ENCODE peak calls at places on chromosomes 1 and 21, in five cellular contexts. One of them, this sample, is unnamed.

GRCh38 chr1:149936992-149937705 is 470 bp upstream of the MTMR11 start:
- DNase-seq in HepG2: peak
- DNase-seq in H1: no peak
- DNase-seq in K562: no peak
- DNase-seq in HCT116: peak
- DNase-seq in this sample: no peak

GRCh38 chr1:51506537-51506936 is 12.5 kb downstream of the EPS15 start:
- DNase-seq in HCT116: no peak
- DNase-seq in H1: no peak
- DNase-seq in HepG2: no peak
- DNase-seq in K562: no peak
- DNase-seq in this sample: no peak

GRCh38 chr1:116881879-116882520 is 27.7 kb upstream of the PTGFRN start:
- DNase-seq in HepG2: peak
- DNase-seq in HCT116: no peak
- DNase-seq in H1: no peak
- DNase-seq in K562: peak
- DNase-seq in this sample: no peak

GRCh38 chr1:233459968-233460367 is 132.4 kb downstream of the MAP3K21 start:
- DNase-seq in H1: no peak
- DNase-seq in HepG2: no peak
- DNase-seq in HCT116: no peak
- DNase-seq in K562: no peak
- DNase-seq in this sample: no peak

GRCh38 chr1:51344602-51345299 is 14.4 kb upstream of the TTC39A start:
- DNase-seq in HCT116: no peak
- DNase-seq in K562: peak
- DNase-seq in HepG2: no peak
- DNase-seq in H1: no peak
- DNase-seq in this sample: no peak

GRCh38 chr1:6082430-6082971 is 36.8 kb downstream of the KCNAB2 start:
- DNase-seq in K562: peak
- DNase-seq in HCT116: no peak
- DNase-seq in H1: no peak
- DNase-seq in HepG2: peak
- DNase-seq in this sample: no peak

GRCh38 chr21:29096619-29097018 is 23.2 kb upstream of the CCT8 start:
- DNase-seq in K562: no peak
- DNase-seq in H1: no peak
- DNase-seq in HCT116: no peak
- DNase-seq in HepG2: no peak
- DNase-seq in this sample: no peak

GRCh38 chr1:113027008-113027407 is 46.0 kb upstream of the LRIG2 start:
- DNase-seq in H1: no peak
- DNase-seq in HCT116: no peak
- DNase-seq in HepG2: peak
- DNase-seq in K562: no peak
- DNase-seq in this sample: no peak

GRCh38 chr1:71240656-71241055 is 159.8 kb upstream of the ZRANB2 start:
- DNase-seq in K562: no peak
- DNase-seq in HCT116: no peak
- DNase-seq in HepG2: no peak
- DNase-seq in H1: no peak
- DNase-seq in this sample: no peak

DNA sequence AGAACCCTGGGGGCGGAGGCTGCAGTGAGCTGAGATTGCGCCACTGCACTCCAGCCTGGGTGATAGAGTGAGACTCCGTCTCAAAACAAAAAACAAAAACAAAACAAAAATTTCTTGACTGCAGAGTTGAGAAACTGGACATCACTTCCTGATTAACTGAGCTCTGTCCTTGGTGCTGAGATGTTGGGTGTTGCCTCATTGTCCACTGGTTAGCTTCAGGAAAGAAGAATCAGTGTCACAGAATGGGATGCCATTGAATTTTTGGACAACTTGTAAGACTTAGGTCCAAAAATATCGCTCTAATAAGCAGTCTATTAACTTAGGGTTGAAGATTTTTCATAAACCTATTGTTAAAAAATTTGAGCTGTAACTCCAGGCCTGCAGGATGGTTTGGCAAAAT is 23.8 kb upstream of the KCNA10 start:
- DNase-seq in H1: no peak
- DNase-seq in HCT116: no peak
- DNase-seq in HepG2: no peak
- DNase-seq in K562: no peak
- DNase-seq in this sample: no peak
- TF ChIP-seq ZNF274 in H1: no peak
- TF ChIP-seq ZNF274 in HCT116: no peak
- TF ChIP-seq ZNF274 in HepG2: no peak
- TF ChIP-seq ZNF274 in K562: no peak
- TF ChIP-seq ZNF274 in this sample: no peak

GRCh38 chr1:201171063-201172036 is 17.1 kb upstream of the TMEM9 start:
- DNase-seq in HepG2: peak
- DNase-seq in HCT116: peak
- DNase-seq in H1: no peak
- DNase-seq in K562: peak
- DNase-seq in this sample: no peak
- TF ChIP-seq ATF3 in HepG2: peak
- TF ChIP-seq ATF3 in HCT116: no peak
- TF ChIP-seq ATF3 in H1: no peak
- TF ChIP-seq ATF3 in K562: peak
- TF ChIP-seq ATF3 in this sample: no peak

GRCh38 chr1:17125756-17126237 is 6.5 kb upstream of the PADI2 start:
- DNase-seq in K562: peak
- DNase-seq in H1: peak
- DNase-seq in HepG2: peak
- DNase-seq in HCT116: peak
- DNase-seq in this sample: no peak

GRCh38 chr1:17134036-17134435 is 14.8 kb upstream of the PADI2 start:
- DNase-seq in H1: no peak
- DNase-seq in K562: no peak
- DNase-seq in HepG2: no peak
- DNase-seq in HCT116: no peak
- DNase-seq in this sample: no peak

GRCh38 chr1:17122449-17123194 is 3.4 kb upstream of the PADI2 start:
- DNase-seq in K562: no peak
- DNase-seq in H1: no peak
- DNase-seq in HepG2: peak
- DNase-seq in HCT116: no peak
- DNase-seq in this sample: no peak

GRCh38 chr1:17123196-17124045 is 4.2 kb upstream of the PADI2 start:
- DNase-seq in H1: no peak
- DNase-seq in HepG2: no peak
- DNase-seq in K562: no peak
- DNase-seq in HCT116: no peak
- DNase-seq in this sample: no peak

DNA sequence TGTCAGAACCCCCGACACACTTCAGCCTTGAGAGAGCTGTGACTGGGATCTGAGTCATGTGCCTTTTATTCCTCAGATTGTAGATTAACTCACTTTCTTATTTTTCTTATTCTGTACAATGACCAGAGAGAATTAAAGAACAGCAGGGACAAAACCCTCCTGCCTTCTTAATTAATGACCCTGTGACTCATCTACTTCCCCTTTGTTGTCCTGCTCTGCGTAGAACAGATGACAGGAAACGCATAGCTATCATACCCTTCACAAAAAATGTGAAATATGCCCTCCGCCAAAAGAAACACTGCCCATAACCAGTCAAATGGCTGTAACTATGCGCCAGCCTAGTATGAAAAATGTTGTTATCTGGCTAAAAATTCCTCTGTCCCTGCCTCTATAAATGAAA is 9.1 kb upstream of the PADI2 start:
- DNase-seq in HepG2: no peak
- DNase-seq in HCT116: peak
- DNase-seq in H1: no peak
- DNase-seq in K562: no peak
- DNase-seq in this sample: no peak
- TF ChIP-seq POLR2AphosphoS5 in HepG2: no peak
- TF ChIP-seq POLR2AphosphoS5 in HCT116: no peak
- TF ChIP-seq POLR2AphosphoS5 in H1: no peak
- TF ChIP-seq POLR2AphosphoS5 in K562: no peak
- TF ChIP-seq POLR2AphosphoS5 in this sample: no peak

DNA sequence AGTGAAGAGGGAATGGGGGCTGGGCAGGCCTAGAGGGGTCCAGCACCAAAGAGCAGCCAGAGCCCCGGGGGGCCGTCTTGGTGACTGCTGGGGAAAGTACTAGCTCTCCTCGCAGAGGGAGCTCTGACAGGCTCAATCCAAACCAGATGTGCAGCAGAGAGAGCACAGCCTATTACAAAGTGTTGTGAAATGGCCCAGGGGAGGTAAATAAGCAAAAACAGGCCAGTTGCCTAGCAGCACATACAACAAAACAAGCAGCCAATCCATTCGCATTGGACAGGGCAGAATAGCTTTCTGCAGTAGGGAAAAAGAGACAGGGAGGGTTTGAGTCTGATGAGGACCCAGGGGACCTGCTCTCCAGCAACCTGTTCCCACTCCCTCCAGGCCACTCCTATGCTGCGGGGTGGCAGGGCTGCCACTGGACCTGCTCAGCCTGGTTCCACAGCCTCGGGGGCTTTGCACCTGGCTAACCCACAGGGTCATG is 239.6 kb upstream of the FGGY start:
- DNase-seq in HCT116: no peak
- DNase-seq in HepG2: peak
- DNase-seq in K562: no peak
- DNase-seq in H1: no peak
- DNase-seq in this sample: no peak
- TF ChIP-seq ZNF274 in HCT116: no peak
- TF ChIP-seq ZNF274 in HepG2: no peak
- TF ChIP-seq ZNF274 in K562: no peak
- TF ChIP-seq ZNF274 in H1: no peak
- TF ChIP-seq ZNF274 in this sample: no peak

GRCh38 chr1:84283381-84283780 is 18.1 kb upstream of the SAMD13 start:
- DNase-seq in K562: no peak
- DNase-seq in HCT116: no peak
- DNase-seq in H1: no peak
- DNase-seq in HepG2: no peak
- DNase-seq in this sample: no peak

GRCh38 chr1:84277343-84278059 is 24.0 kb upstream of the SAMD13 start:
- DNase-seq in H1: no peak
- DNase-seq in K562: no peak
- DNase-seq in HCT116: no peak
- DNase-seq in HepG2: no peak
- DNase-seq in this sample: no peak

GRCh38 chr1:84282780-84283333 is 18.7 kb upstream of the SAMD13 start:
- DNase-seq in K562: no peak
- DNase-seq in H1: no peak
- DNase-seq in HepG2: no peak
- DNase-seq in HCT116: no peak
- DNase-seq in this sample: no peak

GRCh38 chr1:84280908-84281307 is 20.6 kb upstream of the SAMD13 start:
- DNase-seq in HepG2: no peak
- DNase-seq in H1: no peak
- DNase-seq in HCT116: no peak
- DNase-seq in K562: no peak
- DNase-seq in this sample: no peak

DNA sequence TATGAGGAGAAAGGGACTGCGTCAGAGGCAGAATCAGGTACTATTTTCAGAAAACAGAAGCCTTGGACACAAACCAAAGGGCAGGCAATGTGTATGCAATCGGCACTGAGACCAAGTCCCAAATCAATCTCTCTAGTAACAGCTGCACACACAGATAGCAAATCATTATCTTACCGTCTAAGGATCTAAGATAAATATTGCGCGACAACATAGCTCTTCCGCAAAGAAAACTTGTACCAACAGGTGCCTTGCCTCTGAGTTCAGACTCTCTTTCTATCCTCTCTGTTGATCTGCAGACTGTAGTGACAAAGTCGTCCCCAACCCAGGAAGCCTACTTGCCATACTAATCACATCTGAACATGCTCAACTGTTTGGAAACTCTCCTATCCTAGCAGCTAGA is 22.6 kb upstream of the SAMD13 start:
- DNase-seq in H1: no peak
- DNase-seq in HCT116: no peak
- DNase-seq in K562: no peak
- DNase-seq in HepG2: no peak
- DNase-seq in this sample: no peak
- TF ChIP-seq ATF3 in H1: no peak
- TF ChIP-seq ATF3 in HCT116: no peak
- TF ChIP-seq ATF3 in K562: no peak
- TF ChIP-seq ATF3 in HepG2: no peak
- TF ChIP-seq ATF3 in this sample: no peak

GRCh38 chr1:235545294-235545930 is 41.2 kb upstream of the B3GALNT2 start:
- DNase-seq in K562: no peak
- DNase-seq in HCT116: no peak
- DNase-seq in H1: no peak
- DNase-seq in HepG2: no peak
- DNase-seq in this sample: no peak
- TF ChIP-seq POLR2AphosphoS5 in K562: no peak
- TF ChIP-seq POLR2AphosphoS5 in HCT116: no peak
- TF ChIP-seq POLR2AphosphoS5 in H1: no peak
- TF ChIP-seq POLR2AphosphoS5 in HepG2: no peak
- TF ChIP-seq POLR2AphosphoS5 in this sample: no peak

GRCh38 chr1:207067695-207068094 is 14.6 kb downstream of the PFKFB2 start:
- DNase-seq in HepG2: no peak
- DNase-seq in HCT116: no peak
- DNase-seq in H1: no peak
- DNase-seq in K562: no peak
- DNase-seq in this sample: no peak

GRCh38 chr1:207069858-207070506 is 16.9 kb downstream of the PFKFB2 start:
- DNase-seq in HepG2: no peak
- DNase-seq in K562: no peak
- DNase-seq in HCT116: no peak
- DNase-seq in H1: no peak
- DNase-seq in this sample: no peak

GRCh38 chr1:207070811-207071210 is 17.7 kb downstream of the PFKFB2 start:
- DNase-seq in K562: no peak
- DNase-seq in HCT116: no peak
- DNase-seq in H1: no peak
- DNase-seq in HepG2: no peak
- DNase-seq in this sample: no peak

GRCh38 chr1:207067185-207067584 is 14.1 kb downstream of the PFKFB2 start:
- DNase-seq in HCT116: no peak
- DNase-seq in H1: no peak
- DNase-seq in K562: no peak
- DNase-seq in HepG2: no peak
- DNase-seq in this sample: no peak

DNA sequence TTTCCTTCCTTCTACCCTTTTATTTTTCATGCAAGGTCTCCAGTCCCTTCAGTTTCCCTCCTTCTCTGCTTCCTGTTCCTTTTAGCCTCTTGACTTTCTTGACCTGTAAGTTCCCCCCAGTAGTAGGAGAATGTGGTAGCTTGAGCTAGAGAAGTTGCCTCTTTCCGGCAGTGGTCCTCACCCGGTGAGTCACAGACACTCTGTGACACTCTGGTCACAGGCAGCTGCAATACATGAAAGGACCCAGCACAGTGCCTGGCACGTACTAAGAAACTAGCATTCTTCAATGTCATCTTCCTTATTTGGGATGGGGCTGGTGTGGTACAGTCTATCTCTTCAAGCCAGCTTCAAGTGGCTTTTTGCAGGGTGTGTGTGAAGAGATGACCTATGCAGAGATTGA is 16.0 kb downstream of the PFKFB2 start:
- DNase-seq in HCT116: no peak
- DNase-seq in H1: no peak
- DNase-seq in HepG2: no peak
- DNase-seq in K562: no peak
- DNase-seq in this sample: no peak
- TF ChIP-seq ZNF274 in HCT116: no peak
- TF ChIP-seq ZNF274 in H1: no peak
- TF ChIP-seq ZNF274 in HepG2: no peak
- TF ChIP-seq ZNF274 in K562: no peak
- TF ChIP-seq ZNF274 in this sample: no peak

GRCh38 chr1:195294911-195295310 is 1313.3 kb downstream of the KCNT2 start:
- DNase-seq in HCT116: no peak
- DNase-seq in H1: no peak
- DNase-seq in HepG2: no peak
- DNase-seq in K562: no peak
- DNase-seq in this sample: no peak
- TF ChIP-seq ATF3 in HCT116: no peak
- TF ChIP-seq ATF3 in H1: no peak
- TF ChIP-seq ATF3 in HepG2: no peak
- TF ChIP-seq ATF3 in K562: no peak
- TF ChIP-seq ATF3 in this sample: no peak